ENCODE peak calls at places on chromosomes 13 and 19, in five cellular contexts. One of them, this sample, is unnamed.

GRCh38 chr13:61123533-61124269 is 291.9 kb downstream of the PCDH20 start:
- DNase-seq in activated naive CD4-positive, alpha-beta T cell treated with anti-CD3 and anti-CD28 coated beads, Interleukin-2, amount 50 U/mL, for 16 hours: no peak
- DNase-seq in NAMALWA: no peak
- DNase-seq in Calu3: no peak
- DNase-seq in left ventricle myocardium inferior: no peak
- DNase-seq in this sample: no peak

GRCh38 chr19:16185925-16186234 is 670 bp downstream of the FAM32A start:
- DNase-seq in left ventricle myocardium inferior: no peak
- DNase-seq in Calu3: no peak
- DNase-seq in NAMALWA: no peak
- DNase-seq in activated naive CD4-positive, alpha-beta T cell treated with anti-CD3 and anti-CD28 coated beads, Interleukin-2, amount 50 U/mL, for 16 hours: no peak
- DNase-seq in this sample: no peak

GRCh38 chr19:49679832-49680472 is 2.9 kb downstream of the PRMT1 start:
- DNase-seq in left ventricle myocardium inferior: no peak
- DNase-seq in Calu3: no peak
- DNase-seq in activated naive CD4-positive, alpha-beta T cell treated with anti-CD3 and anti-CD28 coated beads, Interleukin-2, amount 50 U/mL, for 16 hours: no peak
- DNase-seq in NAMALWA: no peak
- DNase-seq in this sample: no peak

GRCh38 chr13:20360041-20360491 is 127.9 kb upstream of the GJB6 start:
- DNase-seq in Calu3: no peak
- DNase-seq in left ventricle myocardium inferior: no peak
- DNase-seq in NAMALWA: peak
- DNase-seq in activated naive CD4-positive, alpha-beta T cell treated with anti-CD3 and anti-CD28 coated beads, Interleukin-2, amount 50 U/mL, for 16 hours: no peak
- DNase-seq in this sample: no peak

GRCh38 chr13:26623125-26623524 is 65.6 kb downstream of the WASF3 start:
- DNase-seq in activated naive CD4-positive, alpha-beta T cell treated with anti-CD3 and anti-CD28 coated beads, Interleukin-2, amount 50 U/mL, for 16 hours: no peak
- DNase-seq in left ventricle myocardium inferior: no peak
- DNase-seq in Calu3: no peak
- DNase-seq in NAMALWA: no peak
- DNase-seq in this sample: no peak

GRCh38 chr19:18364826-18365528 is 21.0 kb upstream of the GDF15 start:
- DNase-seq in left ventricle myocardium inferior: peak
- DNase-seq in NAMALWA: peak
- DNase-seq in activated naive CD4-positive, alpha-beta T cell treated with anti-CD3 and anti-CD28 coated beads, Interleukin-2, amount 50 U/mL, for 16 hours: no peak
- DNase-seq in Calu3: peak
- DNase-seq in this sample: no peak

GRCh38 chr13:107006646-107007045 is 438.7 kb upstream of the ARGLU1 start:
- DNase-seq in left ventricle myocardium inferior: no peak
- DNase-seq in NAMALWA: no peak
- DNase-seq in activated naive CD4-positive, alpha-beta T cell treated with anti-CD3 and anti-CD28 coated beads, Interleukin-2, amount 50 U/mL, for 16 hours: no peak
- DNase-seq in Calu3: no peak
- DNase-seq in this sample: no peak

GRCh38 chr13:95073826-95074345 is 227.4 kb downstream of the ABCC4 start:
- DNase-seq in Calu3: no peak
- DNase-seq in left ventricle myocardium inferior: no peak
- DNase-seq in NAMALWA: no peak
- DNase-seq in activated naive CD4-positive, alpha-beta T cell treated with anti-CD3 and anti-CD28 coated beads, Interleukin-2, amount 50 U/mL, for 16 hours: no peak
- DNase-seq in this sample: no peak

GRCh38 chr13:110280996-110281688 is 25.8 kb downstream of the COL4A1 start:
- DNase-seq in Calu3: no peak
- DNase-seq in NAMALWA: no peak
- DNase-seq in left ventricle myocardium inferior: peak
- DNase-seq in activated naive CD4-positive, alpha-beta T cell treated with anti-CD3 and anti-CD28 coated beads, Interleukin-2, amount 50 U/mL, for 16 hours: no peak
- DNase-seq in this sample: no peak

GRCh38 chr13:72643339-72643989 is 84.0 kb downstream of the MZT1 start:
- DNase-seq in NAMALWA: peak
- DNase-seq in left ventricle myocardium inferior: peak
- DNase-seq in activated naive CD4-positive, alpha-beta T cell treated with anti-CD3 and anti-CD28 coated beads, Interleukin-2, amount 50 U/mL, for 16 hours: peak
- DNase-seq in Calu3: peak
- DNase-seq in this sample: no peak

GRCh38 chr19:31761281-31761913 is 412.2 kb upstream of the TSHZ3 start:
- DNase-seq in activated naive CD4-positive, alpha-beta T cell treated with anti-CD3 and anti-CD28 coated beads, Interleukin-2, amount 50 U/mL, for 16 hours: no peak
- DNase-seq in left ventricle myocardium inferior: no peak
- DNase-seq in Calu3: no peak
- DNase-seq in NAMALWA: no peak
- DNase-seq in this sample: no peak

GRCh38 chr19:55251296-55252081 is 7.3 kb downstream of the PPP6R1 start:
- DNase-seq in left ventricle myocardium inferior: no peak
- DNase-seq in activated naive CD4-positive, alpha-beta T cell treated with anti-CD3 and anti-CD28 coated beads, Interleukin-2, amount 50 U/mL, for 16 hours: no peak
- DNase-seq in Calu3: peak
- DNase-seq in NAMALWA: no peak
- DNase-seq in this sample: no peak

GRCh38 chr19:58392945-58393724 is 2.3 kb upstream of the RNF225 start:
- DNase-seq in Calu3: no peak
- DNase-seq in activated naive CD4-positive, alpha-beta T cell treated with anti-CD3 and anti-CD28 coated beads, Interleukin-2, amount 50 U/mL, for 16 hours: no peak
- DNase-seq in NAMALWA: no peak
- DNase-seq in left ventricle myocardium inferior: no peak
- DNase-seq in this sample: no peak

GRCh38 chr19:39247701-39248664 is 673 bp downstream of the IFNL4 start:
- DNase-seq in left ventricle myocardium inferior: no peak
- DNase-seq in NAMALWA: no peak
- DNase-seq in activated naive CD4-positive, alpha-beta T cell treated with anti-CD3 and anti-CD28 coated beads, Interleukin-2, amount 50 U/mL, for 16 hours: no peak
- DNase-seq in Calu3: no peak
- DNase-seq in this sample: no peak

GRCh38 chr13:44819245-44819644 is 170.0 kb downstream of the NUFIP1 start:
- DNase-seq in left ventricle myocardium inferior: no peak
- DNase-seq in activated naive CD4-positive, alpha-beta T cell treated with anti-CD3 and anti-CD28 coated beads, Interleukin-2, amount 50 U/mL, for 16 hours: no peak
- DNase-seq in Calu3: peak
- DNase-seq in NAMALWA: no peak
- DNase-seq in this sample: no peak

GRCh38 chr19:14497347-14497921 is 1.5 kb upstream of the GIPC1 start:
- DNase-seq in Calu3: peak
- DNase-seq in activated naive CD4-positive, alpha-beta T cell treated with anti-CD3 and anti-CD28 coated beads, Interleukin-2, amount 50 U/mL, for 16 hours: no peak
- DNase-seq in NAMALWA: no peak
- DNase-seq in left ventricle myocardium inferior: no peak
- DNase-seq in this sample: no peak

GRCh38 chr13:105196052-105196451 is 1339.4 kb downstream of the EFNB2 start:
- DNase-seq in activated naive CD4-positive, alpha-beta T cell treated with anti-CD3 and anti-CD28 coated beads, Interleukin-2, amount 50 U/mL, for 16 hours: no peak
- DNase-seq in left ventricle myocardium inferior: no peak
- DNase-seq in Calu3: no peak
- DNase-seq in NAMALWA: no peak
- DNase-seq in this sample: no peak